ENCODE peak calls at places on chromosomes 2 and 18, in ten cellular contexts. One of them, this sample, is unnamed.

GRCh38 chr18:41849632-41850031 is 105.4 kb upstream of the PIK3C3 start:
- DNase-seq in epithelial cell of proximal tubule: no peak
- DNase-seq in GM20000: no peak
- DNase-seq in tibial artery: no peak
- DNase-seq in upper lobe of right lung: no peak
- DNase-seq in psoas muscle: no peak
- DNase-seq in cardiac muscle cell: no peak
- DNase-seq in MM.1S: no peak
- DNase-seq in AG09319: no peak
- DNase-seq in B cell: no peak
- DNase-seq in this sample: no peak

GRCh38 chr18:32049393-32050161 is 31.0 kb downstream of the RNF125 start:
- DNase-seq in epithelial cell of proximal tubule: no peak
- DNase-seq in GM20000: no peak
- DNase-seq in tibial artery: peak; percentile 68
- DNase-seq in upper lobe of right lung: peak; percentile 73
- DNase-seq in psoas muscle: peak; percentile 56
- DNase-seq in cardiac muscle cell: no peak
- DNase-seq in MM.1S: no peak
- DNase-seq in AG09319: no peak
- DNase-seq in B cell: peak; percentile 67
- DNase-seq in this sample: no peak

GRCh38 chr18:55918449-55918848 is 330.5 kb upstream of the TCF4 start:
- DNase-seq in epithelial cell of proximal tubule: no peak
- DNase-seq in GM20000: no peak
- DNase-seq in tibial artery: no peak
- DNase-seq in upper lobe of right lung: no peak
- DNase-seq in psoas muscle: no peak
- DNase-seq in cardiac muscle cell: no peak
- DNase-seq in MM.1S: no peak
- DNase-seq in AG09319: no peak
- DNase-seq in B cell: no peak
- DNase-seq in this sample: no peak

GRCh38 chr2:235532307-235532706 is 38.5 kb downstream of the AGAP1 start:
- DNase-seq in epithelial cell of proximal tubule: no peak
- DNase-seq in GM20000: no peak
- DNase-seq in tibial artery: no peak
- DNase-seq in upper lobe of right lung: peak; percentile 23
- DNase-seq in psoas muscle: no peak
- DNase-seq in cardiac muscle cell: no peak
- DNase-seq in MM.1S: no peak
- DNase-seq in AG09319: no peak
- DNase-seq in B cell: no peak
- DNase-seq in this sample: no peak

GRCh38 chr2:27647289-27647688 is 16.1 kb downstream of the SUPT7L start:
- DNase-seq in epithelial cell of proximal tubule: no peak
- DNase-seq in GM20000: no peak
- DNase-seq in tibial artery: no peak
- DNase-seq in upper lobe of right lung: no peak
- DNase-seq in psoas muscle: no peak
- DNase-seq in cardiac muscle cell: no peak
- DNase-seq in MM.1S: no peak
- DNase-seq in AG09319: no peak
- DNase-seq in B cell: no peak
- DNase-seq in this sample: no peak

GRCh38 chr18:59851784-59852399 is 47.9 kb upstream of the PMAIP1 start:
- DNase-seq in epithelial cell of proximal tubule: no peak
- DNase-seq in GM20000: no peak
- DNase-seq in tibial artery: no peak
- DNase-seq in upper lobe of right lung: no peak
- DNase-seq in psoas muscle: no peak
- DNase-seq in cardiac muscle cell: no peak
- DNase-seq in MM.1S: no peak
- DNase-seq in AG09319: no peak
- DNase-seq in B cell: no peak
- DNase-seq in this sample: no peak

GRCh38 chr2:242054881-242055801 is 185.6 kb downstream of the RTP5 start:
- DNase-seq in epithelial cell of proximal tubule: no peak
- DNase-seq in GM20000: no peak
- DNase-seq in tibial artery: no peak
- DNase-seq in upper lobe of right lung: no peak
- DNase-seq in psoas muscle: no peak
- DNase-seq in cardiac muscle cell: no peak
- DNase-seq in MM.1S: no peak
- DNase-seq in AG09319: no peak
- DNase-seq in B cell: no peak
- DNase-seq in this sample: no peak

GRCh38 chr2:85915606-85916303 is 27.0 kb upstream of the ST3GAL5 start:
- DNase-seq in epithelial cell of proximal tubule: no peak
- DNase-seq in GM20000: no peak
- DNase-seq in tibial artery: no peak
- DNase-seq in upper lobe of right lung: no peak
- DNase-seq in psoas muscle: no peak
- DNase-seq in cardiac muscle cell: no peak
- DNase-seq in MM.1S: no peak
- DNase-seq in AG09319: no peak
- DNase-seq in B cell: no peak
- DNase-seq in this sample: no peak

GRCh38 chr2:202278944-202279343 is 13.4 kb downstream of the NOP58 start:
- DNase-seq in epithelial cell of proximal tubule: no peak
- DNase-seq in GM20000: no peak
- DNase-seq in tibial artery: no peak
- DNase-seq in upper lobe of right lung: no peak
- DNase-seq in psoas muscle: no peak
- DNase-seq in cardiac muscle cell: peak; percentile 51
- DNase-seq in MM.1S: no peak
- DNase-seq in AG09319: peak; percentile 50
- DNase-seq in B cell: no peak
- DNase-seq in this sample: no peak

GRCh38 chr2:130845507-130846085 is 8.9 kb downstream of the ARHGEF4 start:
- DNase-seq in epithelial cell of proximal tubule: no peak
- DNase-seq in GM20000: no peak
- DNase-seq in tibial artery: no peak
- DNase-seq in upper lobe of right lung: no peak
- DNase-seq in psoas muscle: no peak
- DNase-seq in cardiac muscle cell: no peak
- DNase-seq in MM.1S: no peak
- DNase-seq in AG09319: no peak
- DNase-seq in B cell: no peak
- DNase-seq in this sample: no peak

GRCh38 chr2:54176577-54176976 is 61.2 kb downstream of the ACYP2 start:
- DNase-seq in epithelial cell of proximal tubule: no peak
- DNase-seq in GM20000: no peak
- DNase-seq in tibial artery: no peak
- DNase-seq in upper lobe of right lung: peak; percentile 64
- DNase-seq in psoas muscle: peak; percentile 59
- DNase-seq in cardiac muscle cell: peak; percentile 71
- DNase-seq in MM.1S: no peak
- DNase-seq in AG09319: peak; percentile 11
- DNase-seq in B cell: no peak
- DNase-seq in this sample: peak; percentile 36

GRCh38 chr2:128801581-128801980 is 482.9 kb upstream of the HS6ST1 start:
- DNase-seq in epithelial cell of proximal tubule: no peak
- DNase-seq in GM20000: no peak
- DNase-seq in tibial artery: no peak
- DNase-seq in upper lobe of right lung: no peak
- DNase-seq in psoas muscle: no peak
- DNase-seq in cardiac muscle cell: no peak
- DNase-seq in MM.1S: no peak
- DNase-seq in AG09319: no peak
- DNase-seq in B cell: no peak
- DNase-seq in this sample: no peak

GRCh38 chr2:62868947-62869346 is 163.4 kb downstream of the EHBP1 start:
- DNase-seq in epithelial cell of proximal tubule: no peak
- DNase-seq in GM20000: no peak
- DNase-seq in tibial artery: no peak
- DNase-seq in upper lobe of right lung: no peak
- DNase-seq in psoas muscle: no peak
- DNase-seq in cardiac muscle cell: no peak
- DNase-seq in MM.1S: no peak
- DNase-seq in AG09319: no peak
- DNase-seq in B cell: no peak
- DNase-seq in this sample: no peak

GRCh38 chr2:162074579-162074922 is 536 bp upstream of the DPP4 start:
- DNase-seq in epithelial cell of proximal tubule: no peak
- DNase-seq in GM20000: no peak
- DNase-seq in tibial artery: no peak
- DNase-seq in upper lobe of right lung: no peak
- DNase-seq in psoas muscle: no peak
- DNase-seq in cardiac muscle cell: no peak
- DNase-seq in MM.1S: no peak
- DNase-seq in AG09319: no peak
- DNase-seq in B cell: no peak
- DNase-seq in this sample: no peak

GRCh38 chr2:101827246-101827645 is 129.7 kb downstream of the MAP4K4 start:
- DNase-seq in epithelial cell of proximal tubule: peak; percentile 70
- DNase-seq in GM20000: no peak
- DNase-seq in tibial artery: no peak
- DNase-seq in upper lobe of right lung: no peak
- DNase-seq in psoas muscle: no peak
- DNase-seq in cardiac muscle cell: no peak
- DNase-seq in MM.1S: no peak
- DNase-seq in AG09319: no peak
- DNase-seq in B cell: no peak
- DNase-seq in this sample: no peak

DNA sequence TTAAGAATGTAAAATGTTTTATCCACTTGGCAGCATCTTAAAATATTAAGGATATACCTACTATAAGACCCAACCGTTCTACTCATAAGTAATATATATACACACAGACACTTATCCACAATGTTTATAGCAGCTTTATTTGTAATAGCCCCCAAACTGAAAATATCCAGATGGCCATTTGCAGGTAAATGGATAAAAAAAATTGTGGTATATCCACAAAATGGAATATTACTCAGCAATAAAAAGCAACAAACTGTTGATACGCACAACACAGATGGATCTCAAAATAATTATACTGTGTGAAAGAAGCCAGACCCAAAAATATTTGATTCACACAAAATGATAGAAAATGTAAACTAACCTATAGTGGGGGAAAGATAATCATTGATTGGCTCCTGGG is 122.0 kb downstream of the ARHGAP28 start:
- DNase-seq in epithelial cell of proximal tubule: no peak
- DNase-seq in GM20000: no peak
- DNase-seq in tibial artery: no peak
- DNase-seq in upper lobe of right lung: no peak
- DNase-seq in psoas muscle: no peak
- DNase-seq in cardiac muscle cell: no peak
- DNase-seq in MM.1S: no peak
- DNase-seq in AG09319: no peak
- DNase-seq in B cell: no peak
- DNase-seq in this sample: no peak
- TF ChIP-seq CTCF in epithelial cell of proximal tubule: no peak
- TF ChIP-seq CTCF in GM20000: no peak
- TF ChIP-seq CTCF in tibial artery: no peak
- TF ChIP-seq CTCF in upper lobe of right lung: no peak
- TF ChIP-seq CTCF in psoas muscle: no peak
- TF ChIP-seq CTCF in cardiac muscle cell: no peak
- TF ChIP-seq CTCF in MM.1S: no peak
- TF ChIP-seq CTCF in AG09319: no peak
- TF ChIP-seq CTCF in B cell: no peak
- TF ChIP-seq CTCF in this sample: no peak

DNA sequence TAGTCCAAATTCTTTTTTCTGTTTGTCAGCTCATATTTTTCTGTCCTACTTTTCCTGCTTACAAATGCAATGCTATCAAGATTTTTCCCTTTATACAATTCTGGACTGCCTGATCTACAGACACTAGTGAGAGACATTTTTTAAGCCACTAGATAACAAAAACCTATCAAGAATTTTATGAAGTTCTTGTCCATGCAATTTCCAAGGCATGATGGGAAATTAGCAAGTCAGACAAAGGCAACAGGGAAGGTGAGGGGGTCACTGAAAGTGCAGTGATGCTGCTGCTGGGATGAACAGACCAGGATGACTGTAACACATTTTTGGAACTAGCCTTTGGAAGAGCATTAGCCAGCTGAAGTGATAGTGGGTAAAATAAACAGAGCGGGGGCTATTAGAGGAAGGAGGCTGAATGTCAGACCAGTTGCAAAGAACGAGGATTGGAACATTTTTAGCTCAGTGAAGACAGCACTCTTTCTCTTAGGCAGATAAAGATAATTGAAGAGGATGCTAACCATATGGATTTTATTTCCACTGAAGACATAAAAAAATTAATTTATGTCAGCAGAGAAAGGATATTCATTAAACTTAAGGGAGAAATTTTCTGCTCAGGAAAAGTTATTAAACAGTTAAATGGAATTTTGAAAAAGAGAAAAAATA is 17.9 kb downstream of the NRXN1 start:
- DNase-seq in epithelial cell of proximal tubule: no peak
- DNase-seq in GM20000: no peak
- DNase-seq in tibial artery: no peak
- DNase-seq in upper lobe of right lung: no peak
- DNase-seq in psoas muscle: no peak
- DNase-seq in cardiac muscle cell: no peak
- DNase-seq in MM.1S: no peak
- DNase-seq in AG09319: no peak
- DNase-seq in B cell: no peak
- DNase-seq in this sample: no peak
- TF ChIP-seq CTCF in epithelial cell of proximal tubule: no peak
- TF ChIP-seq CTCF in GM20000: no peak
- TF ChIP-seq CTCF in tibial artery: no peak
- TF ChIP-seq CTCF in upper lobe of right lung: no peak
- TF ChIP-seq CTCF in psoas muscle: no peak
- TF ChIP-seq CTCF in cardiac muscle cell: no peak
- TF ChIP-seq CTCF in MM.1S: no peak
- TF ChIP-seq CTCF in AG09319: no peak
- TF ChIP-seq CTCF in B cell: no peak
- TF ChIP-seq CTCF in this sample: no peak

GRCh38 chr18:12246849-12247808 is 7.0 kb upstream of the CIDEA start:
- DNase-seq in epithelial cell of proximal tubule: no peak
- DNase-seq in GM20000: no peak
- DNase-seq in tibial artery: no peak
- DNase-seq in upper lobe of right lung: no peak
- DNase-seq in psoas muscle: peak; percentile 26
- DNase-seq in cardiac muscle cell: peak; percentile 65
- DNase-seq in MM.1S: peak; percentile 23
- DNase-seq in AG09319: no peak
- DNase-seq in B cell: no peak
- DNase-seq in this sample: peak; percentile 61
- TF ChIP-seq CTCF in epithelial cell of proximal tubule: peak; percentile 41
- TF ChIP-seq CTCF in GM20000: peak; percentile 12
- TF ChIP-seq CTCF in tibial artery: no peak
- TF ChIP-seq CTCF in upper lobe of right lung: no peak
- TF ChIP-seq CTCF in psoas muscle: no peak
- TF ChIP-seq CTCF in cardiac muscle cell: peak; percentile 60
- TF ChIP-seq CTCF in MM.1S: peak; percentile 36
- TF ChIP-seq CTCF in AG09319: peak; percentile 12
- TF ChIP-seq CTCF in B cell: no peak
- TF ChIP-seq CTCF in this sample: peak; percentile 50

DNA sequence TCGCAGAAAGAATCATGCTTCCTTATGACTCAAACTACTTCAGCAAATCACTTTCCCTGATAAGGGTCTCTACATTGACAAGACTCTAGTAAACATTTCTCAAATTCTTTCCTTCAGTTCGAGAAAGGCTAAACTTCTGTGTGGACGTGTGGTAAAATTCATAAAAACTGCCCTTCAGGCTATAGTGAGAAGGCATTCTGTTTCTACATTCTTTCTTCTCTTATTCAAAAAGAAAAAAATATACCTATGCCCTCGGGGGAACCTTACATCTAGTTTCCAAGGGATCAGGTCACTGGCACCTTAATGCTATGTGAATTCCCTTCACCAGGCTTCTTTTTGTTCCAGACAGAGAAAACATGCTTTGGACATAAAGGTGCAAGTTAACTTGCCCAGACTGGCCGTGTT is 4.9 kb downstream of the VIT start:
- DNase-seq in epithelial cell of proximal tubule: peak; percentile 6
- DNase-seq in GM20000: no peak
- DNase-seq in tibial artery: no peak
- DNase-seq in upper lobe of right lung: no peak
- DNase-seq in psoas muscle: no peak
- DNase-seq in cardiac muscle cell: peak; percentile 33
- DNase-seq in MM.1S: no peak
- DNase-seq in AG09319: no peak
- DNase-seq in B cell: no peak
- DNase-seq in this sample: no peak
- TF ChIP-seq CTCF in epithelial cell of proximal tubule: peak; percentile 29
- TF ChIP-seq CTCF in GM20000: no peak
- TF ChIP-seq CTCF in tibial artery: no peak
- TF ChIP-seq CTCF in upper lobe of right lung: no peak
- TF ChIP-seq CTCF in psoas muscle: no peak
- TF ChIP-seq CTCF in cardiac muscle cell: peak; percentile 15
- TF ChIP-seq CTCF in MM.1S: no peak
- TF ChIP-seq CTCF in AG09319: no peak
- TF ChIP-seq CTCF in B cell: no peak
- TF ChIP-seq CTCF in this sample: no peak

This sample was measured in nephron progenitor cell.